ENCODE peak calls at places on chromosomes 12 and 14, in eight cellular contexts. X, O, K, B, Y, W, I and Q are unnamed samples.

GRCh38 chr14:56300495-56300894 is 182.3 kb downstream of the PELI2 start:
- DNase-seq in I (no peak), W (no peak), Y (no peak), K (no peak), X (peak; percentile 21), B (no peak), O (peak; percentile 48), Q (no peak)

GRCh38 chr14:29898470-29898869 is 29.2 kb downstream of the PRKD1 start:
- DNase-seq in O (no peak), I (no peak), Y (no peak), X (no peak), K (no peak), W (no peak), B (no peak), Q (no peak)

GRCh38 chr12:39807043-39807442 is 187.4 kb upstream of the ABCD2 start:
- DNase-seq in B (no peak), O (no peak), K (no peak), I (no peak), Y (no peak), W (no peak), X (peak; percentile 30), Q (no peak)

GRCh38 chr12:22409071-22409951 is 74.8 kb upstream of the ST8SIA1 start:
- DNase-seq in W (no peak), K (no peak), O (peak; percentile 62), B (no peak), X (no peak), Y (no peak), I (no peak), Q (no peak)

GRCh38 chr14:102318781-102319276 is 717 bp upstream of the ZNF839 start:
- DNase-seq in B (no peak), I (no peak), W (no peak), X (no peak), Y (no peak), O (no peak), K (no peak), Q (no peak)

GRCh38 chr14:58549358-58549757 is 88.4 kb upstream of the DACT1 start:
- DNase-seq in Y (no peak), O (no peak), W (no peak), K (no peak), X (no peak), I (no peak), B (no peak), Q (no peak)

GRCh38 chr14:101132051-101132541 is 228.6 kb upstream of the RTL1 start:
- DNase-seq in K (no peak), W (no peak), I (no peak), X (no peak), B (no peak), O (no peak), Y (no peak), Q (no peak)

GRCh38 chr14:38616959-38617358 is 361.1 kb upstream of the CLEC14A start:
- DNase-seq in X (no peak), Y (no peak), W (no peak), B (no peak), O (no peak), K (no peak), I (no peak), Q (no peak)

GRCh38 chr14:47365248-47365647 is 310.2 kb downstream of the MDGA2 start:
- DNase-seq in O (no peak), I (no peak), W (no peak), B (no peak), K (no peak), Y (no peak), X (no peak), Q (no peak)

GRCh38 chr14:80948291-80948690 is 6.8 kb upstream of the CEP128 start:
- DNase-seq in I (no peak), K (no peak), B (no peak), O (no peak), X (no peak), W (no peak), Y (no peak), Q (no peak)

DNA sequence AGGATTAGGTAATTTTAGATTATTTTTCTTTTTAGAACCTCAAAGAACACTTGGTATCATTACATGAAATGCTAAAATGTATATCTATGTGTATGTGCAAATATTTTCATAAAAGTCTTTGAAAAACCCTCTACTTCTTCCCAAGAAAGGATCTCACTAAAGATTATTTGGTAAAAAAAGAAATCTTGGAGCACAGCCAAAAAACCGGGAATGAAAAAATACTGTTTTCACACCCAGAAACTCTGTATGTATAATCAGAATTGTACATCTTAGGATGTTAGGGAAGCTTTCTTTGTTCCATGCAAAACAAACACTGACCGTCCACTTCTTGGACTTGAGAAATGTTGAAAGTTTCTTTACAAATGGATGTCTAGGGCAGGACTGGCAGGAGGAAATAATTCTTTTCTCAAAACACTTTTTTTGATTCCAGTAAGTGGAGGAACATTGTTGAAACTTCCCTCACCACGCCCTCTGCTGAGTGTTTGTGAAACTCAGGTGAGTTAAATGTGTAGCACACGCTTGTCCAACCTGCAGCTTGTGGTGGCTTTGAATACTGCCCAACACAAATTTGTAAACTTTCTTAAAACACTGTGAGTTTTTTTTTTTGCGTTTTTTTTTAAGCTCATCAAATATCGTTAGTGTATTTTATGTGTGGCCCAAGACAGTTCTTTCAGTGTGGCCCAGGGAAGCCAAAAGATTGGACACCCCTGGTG is 26.5 kb downstream of the FBXO34 start:
- DNase-seq in I (no peak), O (no peak), X (no peak), K (no peak), W (no peak), Y (no peak), B (no peak), Q (no peak)
- TF ChIP-seq CTCF in I (peak; percentile 26), O (no peak), X (no peak), K (no peak), W (peak; percentile 3), Y (no peak), B (no peak), Q (peak; percentile 31)

DNA sequence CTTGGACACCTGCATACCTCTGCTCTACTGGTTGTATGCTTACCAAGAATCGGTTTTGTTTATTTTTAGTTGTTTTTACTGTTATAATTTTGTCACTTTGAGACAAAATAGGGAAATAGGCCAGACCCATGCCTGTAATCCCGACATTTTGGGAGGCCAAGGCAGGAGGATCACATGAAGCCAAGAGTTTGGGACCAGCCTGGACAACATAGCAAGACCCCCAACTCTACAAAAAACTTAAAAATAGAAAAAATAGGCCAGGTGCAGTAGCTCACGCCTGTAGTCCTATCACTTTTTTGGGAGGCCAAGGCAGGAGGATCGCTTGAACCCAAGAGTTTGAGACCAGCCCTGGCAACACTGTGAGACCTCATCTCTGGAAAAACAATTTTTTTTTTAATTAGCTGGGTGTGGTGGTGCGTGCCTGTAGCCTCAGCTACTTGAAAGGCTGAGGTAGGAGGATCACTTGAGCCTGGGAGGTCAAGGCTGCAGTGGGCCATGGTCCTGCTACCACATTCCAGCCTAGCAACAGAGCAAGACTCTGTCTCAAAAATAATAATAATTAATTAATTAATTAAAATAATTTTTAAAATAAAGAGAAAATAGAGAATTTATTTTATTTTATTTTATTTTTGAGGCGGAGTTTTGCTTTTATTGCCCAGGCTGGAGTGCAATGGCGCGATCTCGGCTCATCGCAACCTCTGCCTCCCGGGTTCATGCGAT is 1.3 kb upstream of the MRPS35 start:
- DNase-seq in I (no peak), W (no peak), B (no peak), K (no peak), O (no peak), Y (no peak), X (no peak), Q (no peak)
- H3K4me3 ChIP-seq in I (peak overlapping the region; percentile 89), W (peak overlapping the region; percentile 91), B (peak overlapping the region; percentile 94), K (peak overlapping the region; percentile 97), O (peak overlapping the region; percentile 99), Y (peak overlapping the region; percentile 97), X (no peak overlapping the region), Q (peak overlapping the region; percentile 98)

DNA sequence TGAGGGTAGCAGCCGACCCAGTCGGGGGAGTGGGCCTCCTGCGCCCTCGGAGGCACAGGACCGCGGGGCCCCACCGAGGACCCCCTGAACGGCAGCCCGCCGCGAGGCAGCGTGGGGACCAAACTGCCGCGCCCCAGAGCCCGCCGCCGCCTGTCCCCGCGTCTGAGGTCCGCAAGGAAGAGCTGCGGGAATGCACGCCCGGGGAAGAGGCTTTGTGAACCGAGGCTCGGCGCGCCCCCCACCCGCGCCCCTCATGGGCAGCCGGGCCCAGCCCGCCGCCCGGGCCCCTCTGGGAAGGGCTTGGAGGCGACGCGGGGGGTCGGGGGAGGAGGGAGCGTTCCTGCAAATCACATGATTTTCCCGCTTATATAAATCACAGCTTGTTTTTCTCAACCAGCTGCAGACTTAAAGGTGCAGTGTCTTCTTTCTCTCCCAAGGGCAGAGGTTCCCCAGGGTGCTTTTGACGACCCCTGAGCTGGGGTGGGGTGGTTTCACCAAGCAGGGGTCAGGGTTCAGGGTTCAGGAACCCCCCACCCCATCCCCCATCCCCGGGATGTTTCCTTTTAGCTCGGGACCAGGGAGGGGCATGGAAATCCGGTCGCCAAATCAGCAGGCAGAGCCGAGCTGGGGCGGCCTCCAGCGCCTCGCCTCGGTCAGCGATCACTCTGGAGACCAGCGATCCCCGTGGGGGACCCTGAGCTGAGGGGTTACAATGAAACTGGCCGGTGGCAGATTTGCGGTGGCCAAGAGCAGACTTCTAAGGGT is 44.7 kb upstream of the ATP23 start:
- DNase-seq in I (peak; percentile 83), W (no peak), B (peak; percentile 66), K (peak; percentile 84), X (peak; percentile 75), O (no peak), Y (peak; percentile 90), Q (no peak)
- TF ChIP-seq CTCF in I (peak; percentile 79), W (no peak), B (peak; percentile 29), K (peak; percentile 66), X (peak; percentile 29), O (peak; percentile 11), Y (peak; percentile 46), Q (peak; percentile 37)

DNA sequence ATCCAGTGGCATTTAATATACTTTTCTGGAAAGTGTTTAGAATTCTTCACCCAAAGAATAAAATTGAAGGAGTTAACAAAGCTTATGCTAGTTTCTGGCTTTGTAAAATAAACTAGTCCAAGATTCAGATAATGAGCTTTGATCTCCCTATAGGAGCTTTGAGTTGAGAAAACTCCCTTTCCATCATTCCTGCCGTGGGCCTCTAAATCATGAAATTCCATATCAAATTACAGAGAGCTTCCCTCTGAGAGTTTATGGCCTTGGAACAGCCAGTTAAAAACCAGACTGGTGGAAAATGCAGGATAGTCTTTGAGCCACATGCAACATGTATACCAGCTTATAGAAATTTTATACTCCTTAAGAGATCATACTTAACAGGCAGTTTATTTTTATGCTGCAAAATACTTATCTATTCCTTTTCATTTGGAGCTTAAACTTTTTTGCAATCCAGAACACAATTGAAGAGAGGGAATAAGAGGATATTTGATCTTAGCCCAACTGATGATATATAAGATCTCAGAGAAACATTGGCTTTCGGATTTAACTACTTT is 175.8 kb upstream of the ATP2B1 start:
- DNase-seq in W (no peak), O (no peak), X (no peak), K (no peak), Y (no peak), B (no peak), I (no peak), Q (no peak)
- H3K4me3 ChIP-seq in W (no peak overlapping the region), O (no peak overlapping the region), X (no peak overlapping the region), K (no peak overlapping the region), Y (no peak overlapping the region), B (no peak overlapping the region), I (no peak overlapping the region), Q (no peak overlapping the region)

DNA sequence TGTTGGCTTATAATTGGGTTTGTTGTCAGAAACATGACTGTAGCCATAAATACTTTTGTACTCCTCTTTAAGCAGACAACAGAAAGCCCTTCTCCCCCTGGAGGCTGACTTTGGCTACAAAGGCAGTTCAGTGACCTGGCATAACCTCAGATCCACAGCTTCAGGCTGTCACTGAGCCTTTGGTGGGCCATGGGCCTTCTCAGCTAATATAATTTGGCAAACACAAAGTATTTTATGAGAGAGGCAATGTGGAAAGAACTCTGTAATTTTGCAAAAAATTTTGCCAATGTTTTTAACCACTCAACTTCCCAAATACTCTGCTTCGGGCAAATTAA is 15.5 kb upstream of the MGP start:
- DNase-seq in I (no peak), O (no peak), W (no peak), Y (peak; percentile 56), B (no peak), K (peak; percentile 35), X (no peak), Q (no peak)
- TF ChIP-seq CTCF in I (peak; percentile 49), O (no peak), W (no peak), Y (no peak), B (no peak), K (peak; percentile 50), X (no peak), Q (no peak)